ENCODE peak calls at places on chromosomes 3 and 15, in ten cellular contexts. N, K, H, C, W, T, J, X, V and G are unnamed samples.

GRCh38 chr3:138608322-138609214 is at the start of gene FAIM:
- DNase-seq in N (peak), K (peak), H (peak), C (peak), W (no peak), T (peak), J (peak), X (peak), V (peak), G (peak)

GRCh38 chr3:99875573-99875924 is 57.9 kb downstream of the CMSS1 start:
- DNase-seq in N (no peak), K (no peak), H (peak), C (no peak), W (peak), T (no peak), J (peak), X (no peak), V (no peak), G (no peak)

GRCh38 chr3:40310690-40311089 is 1.2 kb downstream of the EIF1B start:
- DNase-seq in N (no peak), K (no peak), H (peak), C (no peak), W (no peak), T (no peak), J (no peak), X (no peak), V (no peak), G (no peak)

GRCh38 chr3:63847718-63848450 is 15.7 kb downstream of the THOC7 start:
- DNase-seq in N (no peak), K (no peak), H (no peak), C (no peak), W (no peak), T (no peak), J (peak), X (no peak), V (no peak), G (no peak)

GRCh38 chr3:102510663-102511062 is 75.8 kb downstream of the ZPLD1 start:
- DNase-seq in N (no peak), K (no peak), H (peak), C (no peak), W (no peak), T (no peak), J (peak), X (no peak), V (no peak), G (no peak)

GRCh38 chr3:106485202-106485601 is 616.4 kb upstream of the CBLB start:
- DNase-seq in N (no peak), K (no peak), H (no peak), C (no peak), W (no peak), T (no peak), J (no peak), X (no peak), V (no peak), G (no peak)

GRCh38 chr3:62558549-62559112 is 185.3 kb upstream of the FEZF2 start:
- DNase-seq in N (no peak), K (no peak), H (peak), C (no peak), W (peak), T (no peak), J (no peak), X (no peak), V (no peak), G (no peak)

GRCh38 chr3:36733723-36734122 is 30.6 kb downstream of the DCLK3 start:
- DNase-seq in N (no peak), K (no peak), H (no peak), C (no peak), W (no peak), T (no peak), J (no peak), X (no peak), V (no peak), G (no peak)

GRCh38 chr3:186988806-186989205 is 58.5 kb downstream of the ST6GAL1 start:
- DNase-seq in N (no peak), K (no peak), H (no peak), C (no peak), W (no peak), T (no peak), J (no peak), X (no peak), V (no peak), G (no peak)

GRCh38 chr3:95151590-95151989 is 1088.7 kb downstream of the NSUN3 start:
- DNase-seq in N (no peak), K (no peak), H (no peak), C (no peak), W (no peak), T (no peak), J (no peak), X (no peak), V (no peak), G (no peak)

GRCh38 chr3:169232863-169233262 is 430.6 kb downstream of the MECOM start:
- DNase-seq in N (no peak), K (no peak), H (peak), C (no peak), W (no peak), T (no peak), J (no peak), X (no peak), V (no peak), G (no peak)

DNA sequence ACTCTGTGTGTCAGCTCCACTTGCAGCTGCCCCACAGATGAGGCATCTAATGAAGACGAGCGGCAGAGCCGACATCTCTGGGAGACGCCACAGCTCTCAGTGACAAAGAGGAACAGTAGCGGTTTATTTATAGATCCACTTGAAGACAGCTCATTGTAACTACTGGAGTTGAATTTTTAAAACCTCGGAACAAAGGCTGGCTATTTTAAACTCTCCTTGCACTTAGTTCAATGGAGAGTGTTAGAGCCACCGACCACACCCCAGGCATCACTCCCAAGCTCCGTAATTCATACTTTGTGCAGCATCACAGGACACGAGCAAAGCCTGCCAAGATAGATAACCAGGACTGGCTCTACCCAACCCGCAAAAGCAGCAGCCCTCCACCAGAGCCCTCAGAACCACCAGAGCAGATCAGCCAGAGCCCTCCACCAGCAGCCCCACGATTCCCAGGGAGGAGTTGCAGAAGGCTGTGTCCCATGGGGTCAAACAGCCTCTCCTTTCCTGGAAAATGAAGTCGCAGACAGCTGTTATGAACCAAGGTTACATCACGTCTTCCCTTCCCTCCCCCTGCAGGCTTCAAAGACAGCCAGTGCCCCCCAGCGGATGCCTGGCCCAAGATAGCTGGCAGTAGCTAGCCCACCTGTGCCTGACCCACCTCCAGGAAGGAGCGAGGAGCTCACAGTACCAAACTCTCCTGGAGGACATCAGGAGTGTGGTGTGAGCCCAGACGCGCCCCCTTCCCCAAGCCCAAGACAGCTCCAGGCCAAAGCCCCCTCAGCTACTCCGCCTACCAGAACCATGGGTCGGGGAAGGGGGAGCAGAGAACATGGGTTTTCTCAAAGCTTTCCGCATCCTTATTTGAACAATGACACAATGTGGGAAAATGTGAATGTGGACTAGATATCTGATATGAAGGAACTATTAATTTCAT is 45.7 kb downstream of the POC1A start:
- DNase-seq in N (peak), K (no peak), H (peak), C (no peak), W (no peak), T (no peak), J (no peak), X (no peak), V (no peak), G (no peak)
- TF ChIP-seq CTCF in N (peak), K (no peak), H (no peak), C (no peak), W (no peak), T (no peak), J (no peak), X (no peak), V (no peak), G (no peak)

DNA sequence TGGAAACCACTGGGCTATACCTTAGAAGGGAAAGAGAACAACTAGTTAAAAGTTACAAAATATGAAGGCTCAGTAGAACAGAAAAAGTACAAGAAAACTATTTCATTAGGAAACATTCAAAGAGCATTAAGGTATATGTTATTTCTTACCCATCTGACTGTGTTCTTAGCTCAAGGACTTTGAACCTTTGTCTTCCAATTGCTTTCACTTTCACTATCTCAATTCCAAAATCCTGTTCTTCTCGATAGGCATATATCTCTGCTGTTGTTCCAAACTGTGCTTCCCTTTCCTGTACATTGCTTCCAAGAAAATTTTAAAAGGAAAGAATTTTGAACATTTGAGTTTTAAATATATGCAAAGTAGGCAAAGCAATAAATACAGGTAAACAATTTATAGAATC is 6.9 kb downstream of the CRBN start:
- DNase-seq in N (no peak), K (no peak), H (no peak), C (no peak), W (no peak), T (no peak), J (no peak), X (no peak), V (no peak), G (no peak)
- H3K27ac ChIP-seq in N (peak), K (peak), H (no peak), C (no peak), W (peak), T (peak), J (no peak), X (peak), V (peak), G (no peak)

DNA sequence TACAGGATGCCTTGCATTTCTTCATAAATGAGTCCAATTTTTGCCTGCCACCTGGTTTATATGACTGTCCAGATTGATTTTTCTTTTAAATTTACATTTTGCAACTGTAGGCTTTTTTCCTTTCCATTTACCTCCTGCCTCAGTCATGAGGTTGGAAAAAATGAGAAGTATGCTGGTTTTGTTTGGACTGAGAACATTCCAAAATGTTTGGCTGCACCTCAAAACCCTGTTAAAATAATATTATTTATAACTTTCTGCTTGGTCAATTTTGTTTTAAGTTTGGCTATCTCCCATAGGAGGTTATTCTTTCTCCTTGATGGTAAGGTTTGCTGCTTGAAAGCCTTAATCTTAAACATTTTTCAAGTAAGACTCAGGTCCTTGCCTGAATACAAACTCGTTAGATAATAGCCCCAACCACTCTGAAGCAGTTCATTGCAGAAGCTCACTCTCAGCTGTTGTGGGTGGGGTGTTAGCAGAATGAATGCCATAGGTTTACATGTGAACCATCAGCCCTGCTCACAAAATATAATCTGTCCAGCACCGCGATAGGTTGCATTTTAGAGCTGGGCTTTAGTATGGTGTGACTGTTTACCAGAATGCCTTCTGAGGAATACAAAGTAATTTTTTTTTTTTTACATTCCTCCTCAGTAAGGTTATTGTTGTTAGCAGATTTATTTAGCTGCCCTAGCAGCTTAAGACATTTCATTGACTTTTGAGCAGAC is 630.9 kb upstream of the KCNMB2 start:
- DNase-seq in N (no peak), K (no peak), H (peak), C (no peak), W (no peak), T (no peak), J (peak), X (no peak), V (no peak), G (no peak)
- H3K4me3 ChIP-seq in N (no peak), K (no peak), H (no peak), C (no peak), W (no peak), T (no peak), J (no peak), X (no peak), V (no peak), G (no peak)

GRCh38 chr3:171057075-171057474 is 30.6 kb upstream of the SLC2A2 start:
- DNase-seq in N (no peak), K (no peak), H (no peak), C (no peak), W (no peak), T (no peak), J (no peak), X (no peak), V (no peak), G (no peak)
- TF ChIP-seq CTCF in N (no peak), K (no peak), H (no peak), C (no peak), W (no peak), T (no peak), J (no peak), X (no peak), V (no peak), G (no peak)

DNA sequence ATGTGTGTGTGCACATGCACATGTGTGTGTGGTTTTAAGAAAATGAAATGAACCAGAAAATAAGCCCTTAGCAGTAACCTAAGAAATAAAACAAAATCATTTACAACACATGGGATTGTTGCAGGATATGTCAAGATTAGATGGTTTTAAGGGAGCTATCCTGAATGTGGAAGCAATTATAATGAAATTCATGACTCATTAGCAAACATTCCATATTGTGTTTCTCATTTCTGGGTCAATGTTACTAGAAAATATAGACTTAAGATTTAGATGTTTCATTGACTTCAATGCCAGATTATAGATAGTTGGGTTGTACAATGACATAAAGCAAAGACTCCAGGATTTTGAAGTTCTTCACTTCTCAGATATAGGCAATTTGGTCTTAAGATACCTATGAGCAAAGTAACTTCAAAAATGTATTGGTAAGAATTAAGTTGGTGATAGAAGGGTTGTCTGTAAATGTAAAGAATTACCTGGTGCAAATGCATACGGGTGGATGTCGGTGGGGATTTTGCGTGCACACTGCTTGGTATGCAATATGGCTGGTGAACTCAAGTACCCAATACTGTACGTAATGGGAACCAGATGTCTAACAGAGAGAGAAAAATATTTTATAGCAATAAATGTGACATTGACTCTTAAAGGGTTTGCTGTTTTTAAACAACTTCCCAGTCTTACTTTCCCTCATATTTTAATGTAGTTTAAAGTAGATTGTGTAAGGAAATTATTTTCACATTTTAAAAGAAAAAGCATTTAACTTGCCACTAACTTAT is 53.9 kb upstream of the NR2F2 start:
- DNase-seq in N (no peak), K (no peak), H (peak), C (no peak), W (no peak), T (no peak), J (no peak), X (no peak), V (no peak), G (no peak)
- H3K27ac ChIP-seq in N (no peak), K (no peak), H (no peak), C (no peak), W (no peak), T (no peak), J (peak), X (no peak), V (no peak), G (no peak)

GRCh38 chr15:98896002-98896721 is 111.4 kb downstream of the PGPEP1L start:
- DNase-seq in N (no peak), K (no peak), H (peak), C (no peak), W (no peak), T (no peak), J (peak), X (no peak), V (no peak), G (no peak)
- H3K4me3 ChIP-seq in N (no peak), K (no peak), H (peak), C (no peak), W (no peak), T (no peak), J (no peak), X (no peak), V (no peak), G (no peak)

DNA sequence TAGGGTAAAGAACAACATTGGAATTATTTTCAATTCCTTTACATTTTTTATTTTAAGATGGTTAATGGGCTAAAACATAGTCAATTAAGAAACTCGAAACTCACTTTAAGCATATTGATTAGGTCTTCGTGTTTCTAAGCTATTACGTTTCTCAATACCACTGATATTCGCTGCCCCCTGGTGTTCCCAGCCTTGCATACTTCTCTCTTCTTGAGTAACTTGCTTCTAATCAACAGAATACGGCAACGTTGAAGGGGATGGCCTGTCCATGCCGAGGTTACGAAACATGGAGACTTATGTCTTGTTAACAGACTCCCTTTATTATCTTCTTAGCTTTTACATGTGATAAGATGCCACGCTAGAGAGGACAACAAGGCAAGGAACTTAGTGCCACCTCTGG is 43.6 kb downstream of the ROBO1 start:
- DNase-seq in N (no peak), K (no peak), H (no peak), C (no peak), W (no peak), T (no peak), J (no peak), X (no peak), V (no peak), G (no peak)
- TF ChIP-seq CTCF in N (no peak), K (no peak), H (no peak), C (no peak), W (no peak), T (no peak), J (peak), X (no peak), V (no peak), G (no peak)